ENCODE peak calls at places on chromosome 20, in ten cellular contexts. U is hypothalamus; J is iPS-NIHi11; R is stimulated activated CD4-positive, alpha-beta T cell treated with anti-CD3 and anti-CD28 coated beads, Interleukin-4, amount 100 ng/mL, for 1 hour; Y is NCI-H1105; T is activated naive CD4-positive, alpha-beta T cell treated with anti-CD3 and anti-CD28 coated beads, Interleukin-2, amount 50 U/mL, for 16 hours; Q is trophoblast cell; O is activated naive CD8-positive, alpha-beta T cell treated with anti-CD3 and anti-CD28 coated beads, Interleukin-2, amount 50 U/mL, for 24 hours; A is NCI-H1930; E is GM12865. V is an unnamed sample.

GRCh38 chr20:54891907-54892306 is 416.5 kb downstream of the DOK5 start:
- DNase-seq in U (no peak), J (no peak), R (no peak), Y (no peak), T (no peak), Q (no peak), O (no peak), A (no peak), E (no peak), V (no peak)

GRCh38 chr20:5696011-5696559 is 54.1 kb upstream of the SHLD1 start:
- DNase-seq in U (no peak), J (no peak), R (no peak), Y (no peak), T (no peak), Q (no peak), O (no peak), A (no peak), E (no peak), V (no peak)

GRCh38 chr20:37868998-37869861 is 33.7 kb upstream of the VSTM2L start:
- DNase-seq in U (no peak), J (peak), R (no peak), Y (no peak), T (no peak), Q (no peak), O (no peak), A (no peak), E (no peak), V (no peak)

GRCh38 chr20:58618694-58619540 is 32.2 kb upstream of the STX16 start:
- DNase-seq in U (no peak), J (peak), R (no peak), Y (no peak), T (no peak), Q (no peak), O (no peak), A (no peak), E (no peak), V (no peak)

GRCh38 chr20:62193079-62194025 is 10.5 kb downstream of the MTG2 start:
- DNase-seq in U (no peak), J (no peak), R (no peak), Y (no peak), T (no peak), Q (no peak), O (no peak), A (no peak), E (no peak), V (no peak)

GRCh38 chr20:17910828-17911294 is 57.7 kb downstream of the SNX5 start:
- DNase-seq in U (no peak), J (no peak), R (no peak), Y (no peak), T (no peak), Q (peak), O (no peak), A (no peak), E (peak), V (no peak)

GRCh38 chr20:57087102-57087501 is 179.3 kb downstream of the BMP7 start:
- DNase-seq in U (no peak), J (no peak), R (no peak), Y (no peak), T (no peak), Q (no peak), O (no peak), A (no peak), E (no peak), V (no peak)

GRCh38 chr20:38221041-38221589 is 39.4 kb downstream of the KIAA1755 start:
- DNase-seq in U (peak), J (peak), R (peak), Y (peak), T (peak), Q (peak), O (peak), A (peak), E (peak), V (no peak)

GRCh38 chr20:18801516-18801915 is 12.1 kb upstream of the SCP2D1 start:
- DNase-seq in U (no peak), J (no peak), R (no peak), Y (no peak), T (no peak), Q (peak), O (no peak), A (no peak), E (no peak), V (no peak)